ENCODE peak calls at places on chromosomes 11 and 22, in four cellular contexts. C is lower lobe of right lung, E is cardiac fibroblast, B is tibial artery. V is an unnamed sample.
A peak's percentile ranks its signal among the peaks of the same experiment; 100 is the strongest.

GRCh38 chr11:76196849-76197248 is 9.5 kb downstream of the WNT11 start:
- DNase-seq in E (no peak), B (no peak), C (no peak), V (no peak)

GRCh38 chr11:57649826-57650738 is at the start of gene YPEL4:
- DNase-seq in B (peak; percentile 52), E (peak; percentile 74), C (peak; percentile 57), V (peak; percentile 45)

GRCh38 chr11:32511926-32512325 is 71.7 kb upstream of the EIF3M start:
- DNase-seq in B (no peak), E (peak; percentile 13), C (no peak), V (no peak)

GRCh38 chr11:102760355-102761035 is 19.9 kb downstream of the MMP10 start:
- DNase-seq in C (no peak), E (peak; percentile 97), B (no peak), V (peak; percentile 97)

GRCh38 chr11:59705281-59705680 is 8.4 kb downstream of the OR10V1 start:
- DNase-seq in C (no peak), E (peak; percentile 41), B (no peak), V (peak; percentile 56)

GRCh38 chr22:35681454-35682050 is 33.3 kb downstream of the APOL6 start:
- DNase-seq in E (no peak), B (no peak), C (no peak), V (no peak)

GRCh38 chr11:121067453-121067852 is 33.6 kb upstream of the TECTA start:
- DNase-seq in C (no peak), B (no peak), E (no peak), V (no peak)

GRCh38 chr11:45097721-45098493 is 48.5 kb upstream of the PRDM11 start:
- DNase-seq in E (peak; percentile 62), B (peak; percentile 61), C (no peak), V (peak; percentile 25)

GRCh38 chr11:117818036-117818858 is 6.3 kb downstream of the FXYD2 start:
- DNase-seq in E (peak; percentile 66), C (peak; percentile 17), B (no peak), V (no peak)

GRCh38 chr11:69215784-69216415 is 60.2 kb downstream of the SMIM38 start:
- DNase-seq in B (peak; percentile 14), C (no peak), E (peak; percentile 22), V (peak; percentile 25)

GRCh38 chr22:40031766-40032470 is 37.2 kb downstream of the FAM83F start:
- DNase-seq in B (peak; percentile 65), C (no peak), E (peak; percentile 77), V (no peak)

GRCh38 chr11:7204778-7205177 is 46.9 kb upstream of the SYT9 start:
- DNase-seq in C (no peak), E (peak; percentile 81), B (no peak), V (no peak)

GRCh38 chr11:68030318-68031135 is at the start of gene NDUFS8:
- DNase-seq in E (peak; percentile 100), C (peak; percentile 97), B (peak; percentile 98), V (peak; percentile 99)

GRCh38 chr11:128621491-128622136 is 34.3 kb upstream of the ETS1 start:
- DNase-seq in C (no peak), B (no peak), E (peak; percentile 99), V (peak; percentile 82)

GRCh38 chr11:8838248-8838647 is 72.7 kb upstream of the AKIP1 start:
- DNase-seq in B (no peak), E (peak; percentile 87), C (no peak), V (peak; percentile 68)

GRCh38 chr11:114060402-114061052 is 1.0 kb downstream of the ZBTB16 start:
- DNase-seq in C (peak; percentile 71), B (no peak), E (no peak), V (no peak)

GRCh38 chr11:58494096-58494495 is 13.8 kb downstream of the OR5B21 start:
- DNase-seq in C (no peak), E (peak; percentile 50), B (no peak), V (peak; percentile 42)

GRCh38 chr11:17846852-17847453 is 112.4 kb downstream of the KCNC1 start:
- DNase-seq in E (peak; percentile 18), C (no peak), B (no peak), V (no peak)
- TF ChIP-seq CTCF in E (peak; percentile 6), C (no peak), B (no peak), V (peak; percentile 51)

GRCh38 chr11:65573391-65574146 is 1.2 kb downstream of the FAM89B start:
- DNase-seq in C (no peak), B (no peak), E (no peak), V (no peak)

GRCh38 chr11:65571420-65571819 is 918 bp upstream of the FAM89B start:
- DNase-seq in B (no peak), C (no peak), E (no peak), V (no peak)

GRCh38 chr11:65572356-65573043 is at the start of gene FAM89B:
- DNase-seq in B (peak; percentile 96), C (peak; percentile 95), E (peak; percentile 83), V (peak; percentile 77)

GRCh38 chr11:65569973-65570918 is at the start of gene ZNRD2:
- DNase-seq in E (peak; percentile 99), B (peak; percentile 98), C (peak; percentile 99), V (peak; percentile 99)

DNA sequence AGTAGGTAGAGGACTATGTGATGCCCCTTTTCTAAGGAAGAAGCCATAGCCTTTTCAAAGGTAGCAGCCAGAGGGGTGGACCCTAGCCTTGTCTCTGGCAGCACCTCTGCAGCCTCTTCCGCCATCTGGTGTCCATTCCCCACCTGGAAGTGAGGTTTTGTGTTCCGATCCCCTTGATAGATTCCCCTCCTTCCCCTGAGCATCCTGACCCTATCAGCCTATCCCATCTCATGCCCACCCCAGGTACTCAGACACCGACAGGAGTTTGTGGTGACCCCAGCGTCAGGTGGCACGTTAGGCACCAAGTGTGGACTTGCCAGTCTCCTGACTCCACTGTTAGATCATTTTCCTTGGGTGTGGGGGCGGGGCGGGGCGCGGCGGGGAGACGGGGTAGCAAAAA is 398 bp upstream of the FAM89B start:
- DNase-seq in B (no peak), C (no peak), E (peak; percentile 54), V (peak; percentile 46)
- TF ChIP-seq CTCF in B (peak; percentile 29), C (peak; percentile 13), E (peak; percentile 40), V (peak; percentile 58)

GRCh38 chr11:93587858-93588581 is 44.8 kb upstream of the SMCO4 start:
- DNase-seq in E (no peak), C (no peak), B (no peak), V (no peak)
- TF ChIP-seq CTCF in E (no peak), C (no peak), B (no peak), V (no peak)

GRCh38 chr11:34513674-34513995 is at the start of gene ELF5:
- DNase-seq in B (no peak), C (no peak), E (no peak), V (no peak)

GRCh38 chr11:34514050-34514449 is 456 bp upstream of the ELF5 start:
- DNase-seq in B (no peak), E (no peak), C (no peak), V (no peak)

GRCh38 chr11:34514597-34514996 is 1.0 kb upstream of the ELF5 start:
- DNase-seq in C (no peak), B (no peak), E (no peak), V (no peak)

GRCh38 chr11:34510673-34511072 is 2.9 kb downstream of the ELF5 start:
- DNase-seq in E (no peak), C (no peak), B (no peak), V (no peak)

GRCh38 chr11:34512810-34513673 is 552 bp downstream of the ELF5 start:
- DNase-seq in E (peak; percentile 68), C (peak; percentile 76), B (peak; percentile 28), V (peak; percentile 57)
- TF ChIP-seq CTCF in E (peak; percentile 95), C (peak; percentile 66), B (peak; percentile 55), V (peak; percentile 89)

GRCh38 chr22:20238567-20239062 is 29.5 kb downstream of the RTN4R start:
- DNase-seq in E (no peak), B (no peak), C (peak; percentile 76), V (no peak)
- TF ChIP-seq CTCF in E (peak; percentile 33), B (peak; percentile 48), C (peak; percentile 61), V (peak; percentile 73)

DNA sequence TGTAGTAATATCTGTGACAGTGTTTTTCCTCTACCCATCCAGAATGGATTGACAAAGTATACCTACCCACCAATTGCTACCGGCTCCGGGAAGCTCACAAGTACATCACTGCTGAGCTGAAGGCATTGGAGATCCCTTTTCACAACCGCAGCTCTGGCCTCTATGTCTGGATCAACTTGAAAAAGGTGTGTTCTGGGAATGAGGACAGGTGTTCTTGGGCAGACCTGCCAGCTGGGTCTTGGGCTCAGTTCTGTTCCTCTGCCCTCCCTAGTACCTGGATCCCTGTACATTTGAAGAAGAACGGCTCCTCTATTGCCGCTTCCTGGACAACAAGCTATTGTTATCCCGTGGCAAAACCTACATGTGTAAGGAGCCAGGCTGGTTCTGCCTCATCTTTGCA is 7.8 kb upstream of the ACCS start:
- DNase-seq in B (peak; percentile 12), C (no peak), E (no peak), V (no peak)
- TF ChIP-seq CTCF in B (no peak), C (no peak), E (no peak), V (no peak)

DNA sequence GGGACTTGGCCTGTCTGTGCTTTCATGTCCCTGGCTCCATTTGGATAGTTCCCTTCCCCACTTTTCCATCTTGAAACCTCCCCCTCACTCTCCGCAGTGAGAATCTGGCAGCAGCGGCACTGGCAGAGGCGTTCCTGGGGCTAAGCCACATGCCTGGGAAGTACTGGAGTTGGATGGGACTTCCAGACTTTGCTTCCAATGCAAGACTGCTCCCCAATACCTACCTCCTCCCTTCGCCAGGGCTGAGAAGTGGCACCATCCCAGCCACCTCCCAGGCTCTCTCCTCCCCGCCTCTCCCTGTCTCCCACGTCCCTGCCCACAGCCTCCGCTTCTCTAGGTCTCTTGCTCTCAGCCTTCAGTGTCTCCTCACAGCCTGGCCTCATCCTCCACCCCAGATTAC is 16.6 kb downstream of the TST start:
- DNase-seq in C (no peak), B (no peak), E (no peak), V (no peak)
- TF ChIP-seq CTCF in C (no peak), B (no peak), E (no peak), V (no peak)

GRCh38 chr11:112555491-112556364 is 295.1 kb upstream of the PLET1 start:
- DNase-seq in E (peak; percentile 32), B (peak; percentile 29), C (peak; percentile 65), V (peak; percentile 28)
- TF ChIP-seq CTCF in E (peak; percentile 86), B (peak; percentile 64), C (peak; percentile 74), V (peak; percentile 85)